ENCODE peak calls at places on chromosome 15, in four cellular contexts. U is NCI-H774, E is NCI-H2081, S is H9. L is an unnamed sample.

GRCh38 chr15:38612159-38612863 is 47.7 kb upstream of the RASGRP1 start:
- DNase-seq in U (no peak), E (no peak), S (no peak), L (no peak)

GRCh38 chr15:46996331-46996730 is 721.0 kb upstream of the SEMA6D start:
- DNase-seq in U (no peak), E (no peak), S (no peak), L (no peak)

GRCh38 chr15:94164202-94164807 is 67.1 kb upstream of the MCTP2 start:
- DNase-seq in U (peak), E (peak), S (peak), L (peak)

GRCh38 chr15:39130556-39131379 is 450.1 kb upstream of the THBS1 start:
- DNase-seq in U (no peak), E (no peak), S (no peak), L (no peak)

GRCh38 chr15:86849563-86849962 is 769.9 kb downstream of the AGBL1 start:
- DNase-seq in U (no peak), E (no peak), S (no peak), L (no peak)

GRCh38 chr15:55555089-55555488 is 33.1 kb downstream of the PYGO1 start:
- DNase-seq in U (no peak), E (no peak), S (no peak), L (no peak)

GRCh38 chr15:73753250-73754130 is at the start of gene INSYN1:
- DNase-seq in U (no peak), E (peak), S (peak), L (no peak)

GRCh38 chr15:72229076-72229946 is 1.7 kb downstream of the PKM start:
- DNase-seq in U (no peak), E (peak), S (no peak), L (no peak)

GRCh38 chr15:43517354-43518072 is at the start of gene MAP1A:
- DNase-seq in U (no peak), E (peak), S (peak), L (no peak)

GRCh38 chr15:82714026-82714425 is 4.4 kb upstream of the AP3B2 start:
- DNase-seq in U (no peak), E (no peak), S (no peak), L (no peak)

GRCh38 chr15:101206173-101206572 is 45.7 kb downstream of the CHSY1 start:
- DNase-seq in U (no peak), E (no peak), S (no peak), L (no peak)

GRCh38 chr15:85562824-85563223 is 182.4 kb downstream of the AKAP13 start:
- DNase-seq in U (no peak), E (no peak), S (no peak), L (no peak)

GRCh38 chr15:74385442-74386132 is 18.1 kb upstream of the CYP11A1 start:
- DNase-seq in U (no peak), E (no peak), S (no peak), L (no peak)

GRCh38 chr15:46304320-46304719 is 669.5 kb downstream of the SQOR start:
- DNase-seq in U (no peak), E (no peak), S (peak), L (peak)

GRCh38 chr15:56919708-56920637 is 1.5 kb downstream of the TCF12 start:
- DNase-seq in U (no peak), E (peak), S (peak), L (no peak)

GRCh38 chr15:35123743-35124142 is 38.6 kb upstream of the NANOGP8 start:
- DNase-seq in U (no peak), E (no peak), S (no peak), L (no peak)

GRCh38 chr15:39786444-39787056 is 3.9 kb upstream of the FSIP1 start:
- DNase-seq in U (peak), E (peak), S (no peak), L (no peak)

GRCh38 chr15:91844928-91845327 is 8.6 kb upstream of the SLCO3A1 start:
- DNase-seq in U (no peak), E (peak), S (no peak), L (no peak)

GRCh38 chr15:88701561-88702095 is 62.8 kb downstream of the ISG20 start:
- DNase-seq in U (no peak), E (no peak), S (peak), L (no peak)

GRCh38 chr15:50415752-50416404 is 8.3 kb upstream of the USP8 start:
- DNase-seq in U (peak), E (no peak), S (peak), L (no peak)

GRCh38 chr15:36738817-36739216 is 159.4 kb downstream of the CDIN1 start:
- DNase-seq in U (no peak), E (no peak), S (no peak), L (no peak)

GRCh38 chr15:81312790-81313543 is 11.0 kb downstream of the STARD5 start:
- DNase-seq in U (no peak), E (no peak), S (no peak), L (no peak)

GRCh38 chr15:25803541-25803940 is 59.6 kb downstream of the ATP10A start:
- DNase-seq in U (no peak), E (no peak), S (peak), L (no peak)

GRCh38 chr15:81504170-81504905 is 130.3 kb upstream of the TMC3 start:
- DNase-seq in U (no peak), E (no peak), S (no peak), L (no peak)

GRCh38 chr15:65914371-65914770 is 45.1 kb downstream of the RAB11A start:
- DNase-seq in U (no peak), E (no peak), S (no peak), L (no peak)

GRCh38 chr15:62403164-62403809 is 238.2 kb upstream of the C2CD4B start:
- DNase-seq in U (no peak), E (no peak), S (no peak), L (no peak)

GRCh38 chr15:78987891-78988360 is 43.1 kb upstream of the CTSH start:
- DNase-seq in U (no peak), E (peak), S (no peak), L (no peak)

GRCh38 chr15:58065445-58066041 is at the start of gene ALDH1A2:
- DNase-seq in U (no peak), E (no peak), S (peak), L (no peak)

GRCh38 chr15:76861815-76862397 is 43.2 kb downstream of the SCAPER start:
- DNase-seq in U (no peak), E (no peak), S (no peak), L (no peak)

GRCh38 chr15:42048080-42048820 is 27.4 kb upstream of the PLA2G4E start:
- DNase-seq in U (no peak), E (no peak), S (no peak), L (no peak)

GRCh38 chr15:74613089-74613952 is 2.3 kb upstream of the CLK3 start:
- DNase-seq in U (no peak), E (no peak), S (no peak), L (no peak)

GRCh38 chr15:86034904-86035303 is 44.8 kb upstream of the AGBL1 start:
- DNase-seq in U (no peak), E (no peak), S (no peak), L (no peak)

GRCh38 chr15:72050700-72051099 is 67.2 kb downstream of the MYO9A start:
- DNase-seq in U (no peak), E (no peak), S (no peak), L (no peak)

GRCh38 chr15:22895465-22896190 is 57.2 kb downstream of the NIPA2 start:
- DNase-seq in U (no peak), E (no peak), S (no peak), L (no peak)

L was measured in NT2/D1.